ENCODE peak calls at places on chromosome 3, in nine cellular contexts. Y, D, S, P, B, Z, M, I and J are unnamed samples.

GRCh38 chr3:13248640-13249039 is 171.5 kb downstream of the NUP210 start:
- DNase-seq in Y (no peak), D (no peak), S (no peak), P (no peak), B (no peak), Z (no peak), M (no peak), I (no peak), J (no peak)

GRCh38 chr3:53234841-53235232 is 21.0 kb downstream of the TKT start:
- DNase-seq in Y (no peak), D (no peak), S (no peak), P (no peak), B (no peak), Z (no peak), M (no peak), I (no peak), J (no peak)

GRCh38 chr3:95302044-95302443 is 1239.2 kb downstream of the NSUN3 start:
- DNase-seq in Y (peak; percentile 52), D (no peak), S (no peak), P (no peak), B (no peak), Z (peak; percentile 69), M (no peak), I (no peak), J (no peak)

GRCh38 chr3:39118931-39119660 is 11.6 kb downstream of the TTC21A start:
- DNase-seq in Y (no peak), D (no peak), S (no peak), P (no peak), B (no peak), Z (no peak), M (no peak), I (no peak), J (no peak)

GRCh38 chr3:126956866-126957650 is 25.9 kb upstream of the PLXNA1 start:
- DNase-seq in Y (no peak), D (no peak), S (no peak), P (no peak), B (no peak), Z (no peak), M (no peak), I (no peak), J (peak; percentile 87)

GRCh38 chr3:187896664-187897063 is 151.4 kb upstream of the BCL6 start:
- DNase-seq in Y (no peak), D (peak; percentile 27), S (no peak), P (no peak), B (no peak), Z (no peak), M (no peak), I (no peak), J (no peak)

GRCh38 chr3:159865042-159865579 is 123.5 kb upstream of the IL12A start:
- DNase-seq in Y (peak; percentile 56), D (no peak), S (no peak), P (no peak), B (no peak), Z (no peak), M (no peak), I (no peak), J (no peak)

GRCh38 chr3:100271522-100271921 is 10.7 kb downstream of the TBC1D23 start:
- DNase-seq in Y (no peak), D (no peak), S (no peak), P (no peak), B (no peak), Z (no peak), M (no peak), I (no peak), J (no peak)

GRCh38 chr3:163491714-163492113 is 1586.6 kb downstream of the SI start:
- DNase-seq in Y (no peak), D (no peak), S (no peak), P (no peak), B (no peak), Z (no peak), M (no peak), I (no peak), J (no peak)

GRCh38 chr3:182914341-182914740 is 66.0 kb downstream of the DCUN1D1 start:
- DNase-seq in Y (no peak), D (no peak), S (no peak), P (no peak), B (no peak), Z (no peak), M (no peak), I (no peak), J (no peak)

GRCh38 chr3:86563358-86563970 is 427.5 kb downstream of the VGLL3 start:
- DNase-seq in Y (peak; percentile 38), D (no peak), S (peak; percentile 40), P (no peak), B (no peak), Z (peak; percentile 17), M (peak; percentile 17), I (peak; percentile 20), J (no peak)

GRCh38 chr3:120909602-120909878 is 1.5 kb downstream of the STXBP5L start:
- DNase-seq in Y (no peak), D (no peak), S (peak; percentile 4), P (peak; percentile 45), B (no peak), Z (no peak), M (peak; percentile 23), I (no peak), J (no peak)

GRCh38 chr3:154766765-154767503 is 313.2 kb upstream of the MME start:
- DNase-seq in Y (no peak), D (no peak), S (no peak), P (no peak), B (no peak), Z (no peak), M (no peak), I (no peak), J (no peak)

GRCh38 chr3:188890572-188891270 is 281.1 kb upstream of the TPRG1 start:
- DNase-seq in Y (peak; percentile 36), D (no peak), S (no peak), P (no peak), B (no peak), Z (peak; percentile 27), M (no peak), I (no peak), J (no peak)

GRCh38 chr3:6281662-6282061 is 579.3 kb upstream of the GRM7 start:
- DNase-seq in Y (no peak), D (no peak), S (no peak), P (no peak), B (no peak), Z (no peak), M (no peak), I (no peak), J (no peak)

GRCh38 chr3:24377218-24377993 is 117.2 kb downstream of the THRB start:
- DNase-seq in Y (no peak), D (no peak), S (no peak), P (no peak), B (no peak), Z (no peak), M (no peak), I (no peak), J (peak; percentile 85)

GRCh38 chr3:179196098-179196497 is 47.9 kb downstream of the PIK3CA start:
- DNase-seq in Y (peak; percentile 71), D (no peak), S (no peak), P (no peak), B (no peak), Z (peak; percentile 60), M (no peak), I (peak; percentile 56), J (no peak)

GRCh38 chr3:157329541-157329940 is 107.1 kb upstream of the PTX3 start:
- DNase-seq in Y (no peak), D (no peak), S (no peak), P (no peak), B (no peak), Z (no peak), M (no peak), I (no peak), J (no peak)

GRCh38 chr3:172142074-172143059 is 103.0 kb downstream of the FNDC3B start:
- DNase-seq in Y (peak; percentile 88), D (no peak), S (no peak), P (no peak), B (no peak), Z (peak; percentile 68), M (no peak), I (peak; percentile 40), J (no peak)

GRCh38 chr3:113140876-113141275 is 70.5 kb upstream of the BOC start:
- DNase-seq in Y (peak; percentile 29), D (no peak), S (no peak), P (no peak), B (no peak), Z (no peak), M (no peak), I (no peak), J (no peak)